ENCODE peak calls at places on chromosomes 13 and 19, in ten cellular contexts. B is left lung; S is SW 1271; Q is dorsolateral prefrontal cortex; R is activated T-helper 9 cell treated with anti-CD3 and anti-CD28 coated beads, Interleukin-2, amount 50 U/mL, for 16 hours; F is thoracic aorta; Z is lower lobe of right lung; C is astrocyte of the spinal cord; Y is HTR-8/SVneo; D is lower leg skin. H is an unnamed sample.

GRCh38 chr19:29841559-29842367 is 30.0 kb downstream of the CCNE1 start:
- DNase-seq in B (no peak), Q (peak), C (peak), Y (peak), R (no peak), D (no peak), Z (no peak), S (no peak), F (no peak), H (peak)

GRCh38 chr13:22173605-22174004 is 502.7 kb downstream of the FGF9 start:
- DNase-seq in F (no peak), S (peak), C (peak), R (no peak), Y (peak), Z (no peak), D (no peak), Q (no peak), B (no peak), H (no peak)

GRCh38 chr13:106105153-106105552 is 430.3 kb downstream of the EFNB2 start:
- DNase-seq in R (no peak), F (no peak), Q (no peak), S (no peak), B (no peak), Y (no peak), C (no peak), D (no peak), Z (no peak), H (peak)

GRCh38 chr13:32021785-32022184 is 9.8 kb upstream of the FRY start:
- DNase-seq in F (no peak), B (no peak), C (no peak), Z (no peak), Q (no peak), S (no peak), D (no peak), R (no peak), Y (no peak), H (no peak)

GRCh38 chr19:52991484-52991883 is 22.2 kb upstream of the ERVV-1 start:
- DNase-seq in C (peak), Q (no peak), B (no peak), Y (peak), F (no peak), R (no peak), D (peak), S (peak), Z (no peak), H (peak)

GRCh38 chr13:39417131-39417530 is 185.9 kb downstream of the LHFPL6 start:
- DNase-seq in Y (no peak), Z (no peak), R (no peak), C (peak), Q (peak), D (no peak), F (no peak), B (no peak), S (no peak), H (peak)

GRCh38 chr19:46985532-46986415 is 33.9 kb upstream of the NPAS1 start:
- DNase-seq in Z (no peak), Y (no peak), C (no peak), F (no peak), B (no peak), S (no peak), R (no peak), Q (no peak), D (no peak), H (no peak)

GRCh38 chr19:11418518-11419506 is at the start of gene RGL3:
- DNase-seq in S (no peak), Y (no peak), R (no peak), B (peak), C (no peak), Z (peak), D (peak), F (no peak), Q (no peak), H (no peak)

GRCh38 chr19:17304386-17305047 is 1.2 kb upstream of the MRPL34 start:
- DNase-seq in S (no peak), Q (no peak), C (no peak), F (no peak), R (no peak), D (no peak), Z (peak), Y (no peak), B (no peak), H (no peak)

GRCh38 chr13:80840313-80840976 is 499.5 kb upstream of the SPRY2 start:
- DNase-seq in S (no peak), C (peak), B (no peak), Z (no peak), R (no peak), D (no peak), Q (no peak), Y (no peak), F (no peak), H (peak)

GRCh38 chr19:38880882-38881609 is 3.0 kb upstream of the RINL start:
- DNase-seq in Q (no peak), B (peak), S (no peak), R (no peak), Y (no peak), D (no peak), F (no peak), Z (no peak), C (no peak), H (no peak)

GRCh38 chr13:42247883-42248282 is 24.1 kb upstream of the AKAP11 start:
- DNase-seq in Z (no peak), S (no peak), R (no peak), F (no peak), Y (no peak), C (no peak), Q (no peak), B (no peak), D (no peak), H (no peak)

GRCh38 chr13:100789481-100789880 is 114.9 kb upstream of the TMTC4 start:
- DNase-seq in B (no peak), F (no peak), C (peak), D (no peak), R (no peak), S (no peak), Y (no peak), Q (peak), Z (peak), H (peak)